ENCODE peak calls at places on chromosomes 13 and 19, in seven cellular contexts. One of them, this sample, is unnamed.

GRCh38 chr13:100550433-100550832 is 38.2 kb downstream of the GGACT start:
- DNase-seq in CD4-positive, alpha-beta T cell: no peak
- DNase-seq in endothelial cell: no peak
- DNase-seq in progenitor cell of endocrine pancreas: no peak
- DNase-seq in A673: peak
- DNase-seq in transverse colon: no peak
- DNase-seq in SK-N-SH: no peak
- DNase-seq in this sample: peak

GRCh38 chr19:3465552-3465951 is 14.8 kb downstream of the SMIM24 start:
- DNase-seq in CD4-positive, alpha-beta T cell: no peak
- DNase-seq in endothelial cell: no peak
- DNase-seq in progenitor cell of endocrine pancreas: no peak
- DNase-seq in A673: no peak
- DNase-seq in transverse colon: no peak
- DNase-seq in SK-N-SH: no peak
- DNase-seq in this sample: no peak

GRCh38 chr13:113962975-113963374 is 10.9 kb downstream of the C13orf46 start:
- DNase-seq in CD4-positive, alpha-beta T cell: no peak
- DNase-seq in endothelial cell: no peak
- DNase-seq in progenitor cell of endocrine pancreas: no peak
- DNase-seq in A673: no peak
- DNase-seq in transverse colon: no peak
- DNase-seq in SK-N-SH: no peak
- DNase-seq in this sample: no peak

GRCh38 chr19:5142725-5143097 is 173.8 kb downstream of the KDM4B start:
- DNase-seq in CD4-positive, alpha-beta T cell: no peak
- DNase-seq in endothelial cell: no peak
- DNase-seq in progenitor cell of endocrine pancreas: no peak
- DNase-seq in A673: no peak
- DNase-seq in transverse colon: no peak
- DNase-seq in SK-N-SH: no peak
- DNase-seq in this sample: no peak

GRCh38 chr13:93867481-93867880 is 612.0 kb downstream of the DCT start:
- DNase-seq in CD4-positive, alpha-beta T cell: no peak
- DNase-seq in endothelial cell: no peak
- DNase-seq in progenitor cell of endocrine pancreas: no peak
- DNase-seq in A673: no peak
- DNase-seq in transverse colon: no peak
- DNase-seq in SK-N-SH: no peak
- DNase-seq in this sample: no peak

GRCh38 chr19:18723871-18724377 is 40.4 kb downstream of the CRTC1 start:
- DNase-seq in CD4-positive, alpha-beta T cell: no peak
- DNase-seq in endothelial cell: no peak
- DNase-seq in progenitor cell of endocrine pancreas: no peak
- DNase-seq in A673: no peak
- DNase-seq in transverse colon: no peak
- DNase-seq in SK-N-SH: no peak
- DNase-seq in this sample: no peak

GRCh38 chr19:18294467-18294864 is 13.0 kb upstream of the JUND start:
- DNase-seq in CD4-positive, alpha-beta T cell: peak
- DNase-seq in endothelial cell: no peak
- DNase-seq in progenitor cell of endocrine pancreas: no peak
- DNase-seq in A673: no peak
- DNase-seq in transverse colon: peak
- DNase-seq in SK-N-SH: peak
- DNase-seq in this sample: no peak

GRCh38 chr13:30895773-30896172 is 10.3 kb upstream of the MEDAG start:
- DNase-seq in CD4-positive, alpha-beta T cell: no peak
- DNase-seq in endothelial cell: no peak
- DNase-seq in progenitor cell of endocrine pancreas: no peak
- DNase-seq in A673: no peak
- DNase-seq in transverse colon: no peak
- DNase-seq in SK-N-SH: no peak
- DNase-seq in this sample: no peak

GRCh38 chr19:33217881-33218280 is 7.8 kb downstream of the SLC7A10 start:
- DNase-seq in CD4-positive, alpha-beta T cell: no peak
- DNase-seq in endothelial cell: no peak
- DNase-seq in progenitor cell of endocrine pancreas: no peak
- DNase-seq in A673: no peak
- DNase-seq in transverse colon: no peak
- DNase-seq in SK-N-SH: no peak
- DNase-seq in this sample: no peak

GRCh38 chr19:44891016-44891882 is at the start of gene TOMM40:
- DNase-seq in CD4-positive, alpha-beta T cell: no peak
- DNase-seq in endothelial cell: peak
- DNase-seq in progenitor cell of endocrine pancreas: peak
- DNase-seq in A673: no peak
- DNase-seq in transverse colon: peak
- DNase-seq in SK-N-SH: peak
- DNase-seq in this sample: no peak

GRCh38 chr13:103805771-103806170 is 739.6 kb upstream of the SLC10A2 start:
- DNase-seq in CD4-positive, alpha-beta T cell: no peak
- DNase-seq in endothelial cell: no peak
- DNase-seq in progenitor cell of endocrine pancreas: no peak
- DNase-seq in A673: no peak
- DNase-seq in transverse colon: no peak
- DNase-seq in SK-N-SH: no peak
- DNase-seq in this sample: no peak

GRCh38 chr19:35879770-35880317 is 11.5 kb downstream of the APLP1 start:
- DNase-seq in CD4-positive, alpha-beta T cell: peak
- DNase-seq in endothelial cell: peak
- DNase-seq in progenitor cell of endocrine pancreas: peak
- DNase-seq in A673: peak
- DNase-seq in transverse colon: peak
- DNase-seq in SK-N-SH: peak
- DNase-seq in this sample: peak

GRCh38 chr13:41286370-41286769 is 23.0 kb upstream of the MTRF1 start:
- DNase-seq in CD4-positive, alpha-beta T cell: no peak
- DNase-seq in endothelial cell: no peak
- DNase-seq in progenitor cell of endocrine pancreas: no peak
- DNase-seq in A673: no peak
- DNase-seq in transverse colon: no peak
- DNase-seq in SK-N-SH: no peak
- DNase-seq in this sample: no peak

GRCh38 chr13:107518292-107518691 is 697.0 kb downstream of the LIG4 start:
- DNase-seq in CD4-positive, alpha-beta T cell: no peak
- DNase-seq in endothelial cell: no peak
- DNase-seq in progenitor cell of endocrine pancreas: no peak
- DNase-seq in A673: peak
- DNase-seq in transverse colon: no peak
- DNase-seq in SK-N-SH: no peak
- DNase-seq in this sample: no peak

GRCh38 chr13:43852923-43853404 is 26.6 kb downstream of the CCDC122 start:
- DNase-seq in CD4-positive, alpha-beta T cell: no peak
- DNase-seq in endothelial cell: no peak
- DNase-seq in progenitor cell of endocrine pancreas: no peak
- DNase-seq in A673: no peak
- DNase-seq in transverse colon: no peak
- DNase-seq in SK-N-SH: no peak
- DNase-seq in this sample: no peak

GRCh38 chr19:48560095-48560530 is 8.1 kb downstream of the SULT2B1 start:
- DNase-seq in CD4-positive, alpha-beta T cell: no peak
- DNase-seq in endothelial cell: no peak
- DNase-seq in progenitor cell of endocrine pancreas: no peak
- DNase-seq in A673: no peak
- DNase-seq in transverse colon: no peak
- DNase-seq in SK-N-SH: no peak
- DNase-seq in this sample: no peak

GRCh38 chr13:112870737-112871287 is 98.2 kb upstream of the MCF2L start:
- DNase-seq in CD4-positive, alpha-beta T cell: no peak
- DNase-seq in endothelial cell: no peak
- DNase-seq in progenitor cell of endocrine pancreas: no peak
- DNase-seq in A673: no peak
- DNase-seq in transverse colon: no peak
- DNase-seq in SK-N-SH: no peak
- DNase-seq in this sample: no peak

GRCh38 chr19:3403489-3404323 is 37.3 kb downstream of the NFIC start:
- DNase-seq in CD4-positive, alpha-beta T cell: no peak
- DNase-seq in endothelial cell: no peak
- DNase-seq in progenitor cell of endocrine pancreas: no peak
- DNase-seq in A673: peak
- DNase-seq in transverse colon: peak
- DNase-seq in SK-N-SH: peak
- DNase-seq in this sample: peak

GRCh38 chr13:79560954-79561353 is 80.0 kb downstream of the NDFIP2 start:
- DNase-seq in CD4-positive, alpha-beta T cell: no peak
- DNase-seq in endothelial cell: no peak
- DNase-seq in progenitor cell of endocrine pancreas: no peak
- DNase-seq in A673: no peak
- DNase-seq in transverse colon: no peak
- DNase-seq in SK-N-SH: no peak
- DNase-seq in this sample: no peak

GRCh38 chr13:95260031-95260525 is 41.2 kb downstream of the ABCC4 start:
- DNase-seq in CD4-positive, alpha-beta T cell: no peak
- DNase-seq in endothelial cell: no peak
- DNase-seq in progenitor cell of endocrine pancreas: no peak
- DNase-seq in A673: no peak
- DNase-seq in transverse colon: no peak
- DNase-seq in SK-N-SH: no peak
- DNase-seq in this sample: no peak

GRCh38 chr13:31174018-31174417 is 12.3 kb upstream of the HSPH1 start:
- DNase-seq in CD4-positive, alpha-beta T cell: no peak
- DNase-seq in endothelial cell: no peak
- DNase-seq in progenitor cell of endocrine pancreas: no peak
- DNase-seq in A673: peak
- DNase-seq in transverse colon: no peak
- DNase-seq in SK-N-SH: no peak
- DNase-seq in this sample: no peak

GRCh38 chr19:1813197-1813836 is 1.2 kb upstream of the ATP8B3 start:
- DNase-seq in CD4-positive, alpha-beta T cell: no peak
- DNase-seq in endothelial cell: no peak
- DNase-seq in progenitor cell of endocrine pancreas: no peak
- DNase-seq in A673: no peak
- DNase-seq in transverse colon: no peak
- DNase-seq in SK-N-SH: no peak
- DNase-seq in this sample: no peak
- TF ChIP-seq CTCF in CD4-positive, alpha-beta T cell: peak
- TF ChIP-seq CTCF in endothelial cell: no peak
- TF ChIP-seq CTCF in progenitor cell of endocrine pancreas: peak
- TF ChIP-seq CTCF in A673: no peak
- TF ChIP-seq CTCF in transverse colon: no peak
- TF ChIP-seq CTCF in SK-N-SH: peak
- TF ChIP-seq CTCF in this sample: peak

GRCh38 chr13:61247149-61247936 is 168.3 kb downstream of the PCDH20 start:
- DNase-seq in CD4-positive, alpha-beta T cell: no peak
- DNase-seq in endothelial cell: no peak
- DNase-seq in progenitor cell of endocrine pancreas: no peak
- DNase-seq in A673: peak
- DNase-seq in transverse colon: no peak
- DNase-seq in SK-N-SH: no peak
- DNase-seq in this sample: no peak
- TF ChIP-seq CTCF in CD4-positive, alpha-beta T cell: no peak
- TF ChIP-seq CTCF in endothelial cell: no peak
- TF ChIP-seq CTCF in progenitor cell of endocrine pancreas: no peak
- TF ChIP-seq CTCF in A673: no peak
- TF ChIP-seq CTCF in transverse colon: no peak
- TF ChIP-seq CTCF in SK-N-SH: no peak
- TF ChIP-seq CTCF in this sample: no peak

GRCh38 chr13:33318744-33319143 is 33.2 kb upstream of the STARD13 start:
- DNase-seq in CD4-positive, alpha-beta T cell: no peak
- DNase-seq in endothelial cell: no peak
- DNase-seq in progenitor cell of endocrine pancreas: no peak
- DNase-seq in A673: no peak
- DNase-seq in transverse colon: no peak
- DNase-seq in SK-N-SH: no peak
- DNase-seq in this sample: no peak

GRCh38 chr13:33319859-33320258 is 34.3 kb upstream of the STARD13 start:
- DNase-seq in CD4-positive, alpha-beta T cell: no peak
- DNase-seq in endothelial cell: no peak
- DNase-seq in progenitor cell of endocrine pancreas: no peak
- DNase-seq in A673: no peak
- DNase-seq in transverse colon: no peak
- DNase-seq in SK-N-SH: no peak
- DNase-seq in this sample: no peak

GRCh38 chr13:33321686-33322473 is 36.3 kb upstream of the STARD13 start:
- DNase-seq in CD4-positive, alpha-beta T cell: no peak
- DNase-seq in endothelial cell: no peak
- DNase-seq in progenitor cell of endocrine pancreas: no peak
- DNase-seq in A673: no peak
- DNase-seq in transverse colon: no peak
- DNase-seq in SK-N-SH: no peak
- DNase-seq in this sample: no peak

GRCh38 chr13:33316890-33317289 is 31.3 kb upstream of the STARD13 start:
- DNase-seq in CD4-positive, alpha-beta T cell: no peak
- DNase-seq in endothelial cell: no peak
- DNase-seq in progenitor cell of endocrine pancreas: no peak
- DNase-seq in A673: no peak
- DNase-seq in transverse colon: no peak
- DNase-seq in SK-N-SH: no peak
- DNase-seq in this sample: no peak

DNA sequence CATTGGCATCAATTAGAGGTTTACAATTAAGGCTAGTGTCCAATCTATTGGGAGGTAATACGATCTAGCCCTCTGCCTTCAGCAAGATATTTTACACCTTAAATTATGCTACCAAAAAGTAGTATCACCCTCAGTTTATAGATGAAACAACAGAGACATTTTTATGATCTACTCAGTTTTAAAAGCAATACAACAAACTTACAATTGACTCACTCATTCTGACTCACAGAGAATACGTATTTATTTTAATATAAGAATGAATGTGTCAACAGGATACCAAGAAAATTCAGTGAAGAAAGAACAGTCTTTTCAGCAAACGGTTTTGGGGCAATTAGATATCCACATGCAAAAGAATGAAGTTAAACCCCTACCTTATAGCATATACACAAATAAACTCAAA is 32.5 kb upstream of the STARD13 start:
- DNase-seq in CD4-positive, alpha-beta T cell: no peak
- DNase-seq in endothelial cell: no peak
- DNase-seq in progenitor cell of endocrine pancreas: no peak
- DNase-seq in A673: no peak
- DNase-seq in transverse colon: no peak
- DNase-seq in SK-N-SH: no peak
- DNase-seq in this sample: no peak
- TF ChIP-seq CTCF in CD4-positive, alpha-beta T cell: no peak
- TF ChIP-seq CTCF in endothelial cell: no peak
- TF ChIP-seq CTCF in progenitor cell of endocrine pancreas: no peak
- TF ChIP-seq CTCF in A673: no peak
- TF ChIP-seq CTCF in transverse colon: no peak
- TF ChIP-seq CTCF in SK-N-SH: no peak
- TF ChIP-seq CTCF in this sample: no peak

DNA sequence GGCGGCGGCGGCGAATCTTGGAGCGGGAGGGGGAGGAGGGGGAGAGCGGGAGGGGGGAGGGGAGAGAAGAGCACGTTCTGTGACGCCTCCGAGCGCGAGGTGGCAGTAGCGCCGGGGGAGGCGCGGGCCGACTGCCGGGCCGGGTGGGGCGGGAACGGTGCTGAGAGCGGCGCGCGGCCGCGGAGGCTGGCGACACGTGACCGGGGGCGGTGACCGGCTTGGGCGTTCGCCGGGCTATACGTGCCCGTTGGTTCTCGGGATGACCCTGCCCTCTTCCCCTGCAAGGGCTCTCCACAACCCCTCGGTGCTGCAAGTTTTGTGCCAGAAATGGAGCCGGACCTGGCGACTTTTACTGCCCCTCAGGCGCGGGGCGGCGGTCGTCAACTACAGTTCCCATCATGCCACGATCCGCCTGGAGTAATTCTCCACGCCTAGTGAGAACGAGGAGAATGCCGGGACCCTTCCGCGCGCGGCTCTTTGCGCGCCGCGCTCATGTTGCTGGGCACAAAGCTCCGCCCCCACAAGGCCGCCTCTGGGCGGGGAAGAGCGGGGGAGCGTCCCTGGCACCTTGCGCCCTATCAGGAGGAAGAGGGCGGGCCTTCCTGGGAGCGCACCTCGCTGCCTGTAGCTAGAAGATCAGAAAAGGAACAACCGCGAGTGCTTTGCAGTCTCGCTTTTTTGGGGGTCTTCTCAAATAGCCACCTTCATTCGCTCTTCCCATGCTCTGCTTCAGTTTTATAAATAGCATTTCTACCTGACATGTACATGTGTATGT is at the start of gene KPNA3:
- DNase-seq in CD4-positive, alpha-beta T cell: peak
- DNase-seq in endothelial cell: peak
- DNase-seq in progenitor cell of endocrine pancreas: peak
- DNase-seq in A673: peak
- DNase-seq in transverse colon: peak
- DNase-seq in SK-N-SH: peak
- DNase-seq in this sample: peak
- TF ChIP-seq CTCF in CD4-positive, alpha-beta T cell: no peak
- TF ChIP-seq CTCF in endothelial cell: no peak
- TF ChIP-seq CTCF in progenitor cell of endocrine pancreas: peak
- TF ChIP-seq CTCF in A673: no peak
- TF ChIP-seq CTCF in transverse colon: no peak
- TF ChIP-seq CTCF in SK-N-SH: no peak
- TF ChIP-seq CTCF in this sample: peak